ENCODE peak calls at places on chromosomes 13 and 19, in four cellular contexts. One of them, this sample, is unnamed.

GRCh38 chr13:23871616-23872220 is 17.5 kb downstream of the MIPEP start:
- DNase-seq in WTC11: no peak
- DNase-seq in GM12878: no peak
- DNase-seq in HepG2: peak
- DNase-seq in this sample: no peak

GRCh38 chr13:73266640-73267180 is 207.9 kb downstream of the KLF5 start:
- DNase-seq in WTC11: no peak
- DNase-seq in GM12878: no peak
- DNase-seq in HepG2: no peak
- DNase-seq in this sample: no peak

GRCh38 chr19:36115453-36116343 is at the start of gene TBCB:
- DNase-seq in WTC11: peak
- DNase-seq in GM12878: no peak
- DNase-seq in HepG2: peak
- DNase-seq in this sample: peak

GRCh38 chr13:33690321-33690720 is 127.6 kb upstream of the RFC3 start:
- DNase-seq in WTC11: no peak
- DNase-seq in GM12878: no peak
- DNase-seq in HepG2: no peak
- DNase-seq in this sample: no peak

GRCh38 chr13:110702089-110702488 is 3.8 kb downstream of the CARS2 start:
- DNase-seq in WTC11: no peak
- DNase-seq in GM12878: no peak
- DNase-seq in HepG2: no peak
- DNase-seq in this sample: no peak

GRCh38 chr13:75968103-75968838 is 332.1 kb downstream of the LMO7 start:
- DNase-seq in WTC11: no peak
- DNase-seq in GM12878: no peak
- DNase-seq in HepG2: no peak
- DNase-seq in this sample: no peak

GRCh38 chr19:2462635-2463421 is 6.1 kb upstream of the LMNB2 start:
- DNase-seq in WTC11: peak
- DNase-seq in GM12878: no peak
- DNase-seq in HepG2: peak
- DNase-seq in this sample: no peak

GRCh38 chr13:106565127-106565775 is 2.7 kb downstream of the ARGLU1 start:
- DNase-seq in WTC11: no peak
- DNase-seq in GM12878: no peak
- DNase-seq in HepG2: no peak
- DNase-seq in this sample: no peak

GRCh38 chr19:38039966-38040365 is 133.0 kb downstream of the SIPA1L3 start:
- DNase-seq in WTC11: no peak
- DNase-seq in GM12878: no peak
- DNase-seq in HepG2: no peak
- DNase-seq in this sample: no peak

GRCh38 chr13:30421093-30422055 is 919 bp upstream of the UBE2L5 start:
- DNase-seq in WTC11: peak
- DNase-seq in GM12878: no peak
- DNase-seq in HepG2: no peak
- DNase-seq in this sample: peak

GRCh38 chr13:41608111-41608510 is 150.8 kb downstream of the RGCC start:
- DNase-seq in WTC11: no peak
- DNase-seq in GM12878: no peak
- DNase-seq in HepG2: no peak
- DNase-seq in this sample: no peak

GRCh38 chr13:72634859-72635258 is 92.6 kb downstream of the MZT1 start:
- DNase-seq in WTC11: no peak
- DNase-seq in GM12878: no peak
- DNase-seq in HepG2: no peak
- DNase-seq in this sample: no peak

GRCh38 chr19:48678201-48678600 is 5.4 kb upstream of the NTN5 start:
- DNase-seq in WTC11: no peak
- DNase-seq in GM12878: no peak
- DNase-seq in HepG2: no peak
- DNase-seq in this sample: peak

GRCh38 chr13:48733739-48734329 is 80.1 kb downstream of the CYSLTR2 start:
- DNase-seq in WTC11: no peak
- DNase-seq in GM12878: no peak
- DNase-seq in HepG2: no peak
- DNase-seq in this sample: no peak

GRCh38 chr13:71285700-71286099 is 581.3 kb downstream of the DACH1 start:
- DNase-seq in WTC11: no peak
- DNase-seq in GM12878: no peak
- DNase-seq in HepG2: no peak
- DNase-seq in this sample: no peak

GRCh38 chr13:109938255-109938936 is 152.0 kb upstream of the IRS2 start:
- DNase-seq in WTC11: no peak
- DNase-seq in GM12878: no peak
- DNase-seq in HepG2: no peak
- DNase-seq in this sample: no peak

GRCh38 chr13:45102136-45102802 is 18.0 kb upstream of the GTF2F2 start:
- DNase-seq in WTC11: no peak
- DNase-seq in GM12878: no peak
- DNase-seq in HepG2: no peak
- DNase-seq in this sample: no peak

GRCh38 chr13:113390874-113391497 is 27.1 kb upstream of the GRTP1 start:
- DNase-seq in WTC11: peak
- DNase-seq in GM12878: no peak
- DNase-seq in HepG2: no peak
- DNase-seq in this sample: no peak

GRCh38 chr19:52988506-52988905 is 25.2 kb upstream of the ERVV-1 start:
- DNase-seq in WTC11: no peak
- DNase-seq in GM12878: no peak
- DNase-seq in HepG2: no peak
- DNase-seq in this sample: no peak

GRCh38 chr19:15424121-15424520 is 5.3 kb upstream of the AKAP8L start:
- DNase-seq in WTC11: no peak
- DNase-seq in GM12878: no peak
- DNase-seq in HepG2: no peak
- DNase-seq in this sample: no peak

GRCh38 chr19:10000171-10000826 is 10.0 kb downstream of the COL5A3 start:
- DNase-seq in WTC11: peak
- DNase-seq in GM12878: no peak
- DNase-seq in HepG2: peak
- DNase-seq in this sample: peak

GRCh38 chr13:26502826-26503225 is 54.7 kb upstream of the WASF3 start:
- DNase-seq in WTC11: no peak
- DNase-seq in GM12878: no peak
- DNase-seq in HepG2: no peak
- DNase-seq in this sample: no peak

GRCh38 chr19:38172001-38172400 is 52.0 kb downstream of the DPF1 start:
- DNase-seq in WTC11: no peak
- DNase-seq in GM12878: no peak
- DNase-seq in HepG2: no peak
- DNase-seq in this sample: no peak

GRCh38 chr13:63024458-63024857 is 1608.8 kb upstream of the PCDH20 start:
- DNase-seq in WTC11: no peak
- DNase-seq in GM12878: no peak
- DNase-seq in HepG2: no peak
- DNase-seq in this sample: no peak

GRCh38 chr19:7830823-7831222 is 805 bp downstream of the EVI5L start:
- DNase-seq in WTC11: no peak
- DNase-seq in GM12878: no peak
- DNase-seq in HepG2: no peak
- DNase-seq in this sample: no peak

GRCh38 chr19:7830272-7830771 is 304 bp downstream of the EVI5L start:
- DNase-seq in WTC11: no peak
- DNase-seq in GM12878: no peak
- DNase-seq in HepG2: no peak
- DNase-seq in this sample: no peak

GRCh38 chr19:7832781-7833180 is 2.8 kb downstream of the EVI5L start:
- DNase-seq in WTC11: no peak
- DNase-seq in GM12878: no peak
- DNase-seq in HepG2: no peak
- DNase-seq in this sample: no peak

GRCh38 chr19:7832009-7832408 is 2.0 kb downstream of the EVI5L start:
- DNase-seq in WTC11: no peak
- DNase-seq in GM12878: no peak
- DNase-seq in HepG2: no peak
- DNase-seq in this sample: no peak

DNA sequence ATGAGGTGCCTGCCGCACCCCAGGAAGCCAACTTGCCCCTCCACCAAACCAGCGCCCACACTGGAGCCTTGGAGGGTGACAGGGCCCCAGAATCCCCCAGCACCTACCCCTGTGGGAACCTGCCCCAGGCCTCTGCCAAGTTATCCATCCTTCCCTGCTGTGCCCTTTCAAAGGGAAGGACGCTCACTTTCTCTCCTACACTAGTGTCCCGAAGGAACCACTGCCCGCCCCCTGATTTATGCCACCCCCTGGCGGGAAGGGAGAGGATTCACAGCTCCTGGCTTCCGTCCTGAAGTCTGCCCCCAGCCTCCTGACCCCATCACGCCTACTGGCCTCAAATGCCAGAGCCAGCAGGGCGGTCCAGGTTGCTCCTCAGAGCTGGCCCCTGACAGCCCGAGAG is 1.4 kb downstream of the EVI5L start:
- DNase-seq in WTC11: peak
- DNase-seq in GM12878: no peak
- DNase-seq in HepG2: peak
- DNase-seq in this sample: peak
- TF ChIP-seq TCF7 in WTC11: no peak
- TF ChIP-seq TCF7 in GM12878: no peak
- TF ChIP-seq TCF7 in HepG2: no peak
- TF ChIP-seq TCF7 in this sample: no peak

DNA sequence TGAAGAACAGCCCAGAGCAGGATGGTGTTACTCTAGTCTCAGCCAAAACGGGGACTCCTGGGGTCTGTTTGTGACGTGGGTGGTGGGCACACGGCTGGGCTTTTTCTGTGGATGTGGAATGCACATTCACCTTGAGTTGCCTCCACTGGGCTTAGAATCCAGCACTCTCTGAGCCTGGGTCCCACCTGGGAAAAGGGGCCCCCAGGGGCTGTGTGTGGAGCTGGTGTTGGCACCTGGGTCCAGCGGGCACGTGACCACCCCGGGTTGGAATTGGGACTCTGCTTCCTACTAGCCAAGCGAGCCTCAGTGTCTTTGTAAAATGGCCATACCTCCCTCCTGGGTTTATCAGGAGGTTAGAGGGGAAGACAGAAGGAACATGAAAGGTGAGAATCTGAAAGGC is 29.2 kb upstream of the F2RL3 start:
- DNase-seq in WTC11: no peak
- DNase-seq in GM12878: no peak
- DNase-seq in HepG2: no peak
- DNase-seq in this sample: no peak
- TF ChIP-seq ATF3 in WTC11: no peak
- TF ChIP-seq ATF3 in GM12878: no peak
- TF ChIP-seq ATF3 in HepG2: no peak
- TF ChIP-seq ATF3 in this sample: no peak

GRCh38 chr19:7841751-7842660 is 12.0 kb downstream of the EVI5L start:
- DNase-seq in WTC11: no peak
- DNase-seq in GM12878: no peak
- DNase-seq in HepG2: no peak
- DNase-seq in this sample: no peak
- TF ChIP-seq TCF7 in WTC11: no peak
- TF ChIP-seq TCF7 in GM12878: no peak
- TF ChIP-seq TCF7 in HepG2: no peak
- TF ChIP-seq TCF7 in this sample: no peak

GRCh38 chr19:55678121-55678671 is 3.2 kb downstream of the EPN1 start:
- DNase-seq in WTC11: no peak
- DNase-seq in GM12878: peak
- DNase-seq in HepG2: no peak
- DNase-seq in this sample: no peak
- TF ChIP-seq ATF3 in WTC11: no peak
- TF ChIP-seq ATF3 in GM12878: no peak
- TF ChIP-seq ATF3 in HepG2: no peak
- TF ChIP-seq ATF3 in this sample: no peak

DNA sequence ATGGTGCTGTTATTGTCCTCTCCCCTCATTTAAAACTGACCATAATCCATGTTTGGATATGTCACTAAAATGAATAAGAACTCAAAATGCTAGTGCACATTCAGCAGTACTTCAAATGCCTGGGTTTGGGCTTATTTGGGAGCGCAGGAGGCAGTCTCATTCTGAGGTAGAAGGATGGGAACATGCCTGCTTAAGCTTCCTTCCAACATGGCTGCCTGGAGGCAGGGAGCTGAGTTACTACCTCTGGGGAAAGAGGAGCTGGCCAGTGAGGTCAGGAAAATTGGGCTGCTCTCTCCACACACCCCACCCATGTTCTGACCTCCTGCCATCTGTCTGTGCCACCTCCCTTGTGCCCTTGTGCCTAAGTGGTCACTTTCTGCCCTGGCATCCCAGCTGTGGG is 85.7 kb downstream of the PTPRS start:
- DNase-seq in WTC11: no peak
- DNase-seq in GM12878: no peak
- DNase-seq in HepG2: no peak
- DNase-seq in this sample: no peak
- TF ChIP-seq TCF7 in WTC11: no peak
- TF ChIP-seq TCF7 in GM12878: no peak
- TF ChIP-seq TCF7 in HepG2: no peak
- TF ChIP-seq TCF7 in this sample: no peak

This sample was measured in K562.